ENCODE peak calls at places on chromosomes 13 and 19, in four cellular contexts. D, V, P and E are unnamed samples. For H3K9me3, the result is how much of the 10 kb centered on the place peaks cover.

GRCh38 chr19:40583283-40583682 is 6.6 kb downstream of the SHKBP1 start:
- DNase-seq in D (no peak), V (no peak), P (no peak), E (no peak)

GRCh38 chr13:28636677-28637317 is 22.1 kb upstream of the POMP start:
- DNase-seq in D (peak), V (peak), P (peak), E (no peak)

GRCh38 chr13:84139561-84140158 is 257.4 kb upstream of the SLITRK1 start:
- DNase-seq in D (no peak), V (no peak), P (no peak), E (no peak)

GRCh38 chr19:31351212-31352193 is 2.3 kb upstream of the TSHZ3 start:
- DNase-seq in D (peak), V (peak), P (peak), E (no peak)

GRCh38 chr13:44972956-44973581 is 16.2 kb downstream of the NUFIP1 start:
- DNase-seq in D (peak), V (peak), P (peak), E (no peak)

GRCh38 chr13:44158741-44159632 is 214.6 kb upstream of the SERP2 start:
- DNase-seq in D (no peak), V (no peak), P (no peak), E (no peak)

GRCh38 chr13:105441406-105441805 is 1094.1 kb downstream of the EFNB2 start:
- DNase-seq in D (no peak), V (no peak), P (peak), E (no peak)

GRCh38 chr13:93230466-93230865 is 3.9 kb downstream of the GPC6 start:
- DNase-seq in D (peak), V (no peak), P (peak), E (no peak)

GRCh38 chr13:39612023-39612637 is 9.1 kb upstream of the LHFPL6 start:
- DNase-seq in D (peak), V (peak), P (peak), E (peak)

GRCh38 chr19:39974377-39975155 is 3.6 kb downstream of the PSMC4 start:
- DNase-seq in D (peak), V (no peak), P (no peak), E (no peak)

GRCh38 chr13:71577127-71577526 is 289.9 kb downstream of the DACH1 start:
- DNase-seq in D (no peak), V (no peak), P (peak), E (no peak)

GRCh38 chr19:9935409-9936062 is 779 bp downstream of the OLFM2 start:
- DNase-seq in D (no peak), V (no peak), P (no peak), E (no peak)

GRCh38 chr13:46354143-46355087 is 32.6 kb downstream of the RUBCNL start:
- DNase-seq in D (peak), V (peak), P (peak), E (no peak)

GRCh38 chr19:6988257-6988656 is 33.0 kb downstream of the MBD3L2B start:
- DNase-seq in D (no peak), V (no peak), P (no peak), E (no peak)
- H3K9me3 ChIP-seq in D (under half), V (under half), P (under half), E (under half)

GRCh38 chr19:57719901-57720519 is 7.4 kb downstream of the ZNF671 start:
- DNase-seq in D (no peak), V (no peak), P (no peak), E (no peak)
- H3K9me3 ChIP-seq in D (under half), V (half or more), P (under half), E (under half)

GRCh38 chr19:43908659-43909058 is 26.4 kb downstream of the ZNF45 start:
- DNase-seq in D (no peak), V (no peak), P (no peak), E (no peak)

GRCh38 chr19:43913383-43913782 is 21.7 kb downstream of the ZNF45 start:
- DNase-seq in D (no peak), V (no peak), P (no peak), E (no peak)

GRCh38 chr19:43914051-43914450 is 21.0 kb downstream of the ZNF45 start:
- DNase-seq in D (no peak), V (no peak), P (no peak), E (no peak)

GRCh38 chr19:43906774-43907173 is 28.3 kb downstream of the ZNF45 start:
- DNase-seq in D (no peak), V (no peak), P (no peak), E (no peak)

DNA sequence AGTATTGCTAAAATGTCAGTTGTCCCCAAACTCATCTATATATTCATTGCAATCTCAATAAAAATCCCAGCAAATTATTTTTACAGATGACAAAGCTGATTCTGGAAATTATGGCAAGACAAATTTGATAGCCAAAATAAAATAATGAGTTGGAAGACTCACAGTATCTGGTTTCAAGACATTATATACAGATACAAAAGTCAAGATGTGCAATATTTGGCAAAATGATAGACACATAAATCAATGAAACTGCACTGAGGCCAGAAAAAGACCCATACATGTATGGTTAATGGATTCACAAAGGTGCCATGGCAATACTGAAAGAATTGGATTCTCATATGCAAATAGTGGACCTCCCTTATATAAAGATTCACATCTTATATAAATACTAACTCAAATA is 24.2 kb downstream of the ZNF45 start:
- DNase-seq in D (no peak), V (no peak), P (no peak), E (no peak)
- H3K9me3 ChIP-seq in D (under half), V (half or more), P (under half), E (under half)

GRCh38 chr19:17582613-17583012 is 27.2 kb downstream of the COLGALT1 start:
- DNase-seq in D (no peak), V (no peak), P (no peak), E (no peak)
- H3K9me3 ChIP-seq in D (under half), V (under half), P (under half), E (under half)